ENCODE peak calls at places on chromosomes 2 and 18, in four cellular contexts. V is HCT116, X is H1, P is SK-N-SH. Z is an unnamed sample.

GRCh38 chr2:11101430-11101829 is 53.8 kb upstream of the SLC66A3 start:
- DNase-seq in P (no peak), V (no peak), X (no peak), Z (no peak)

GRCh38 chr2:224584768-224585204 is 377 bp downstream of the CUL3 start:
- DNase-seq in X (no peak), P (peak), V (no peak), Z (peak)

GRCh38 chr18:2847341-2848144 is 737 bp downstream of the EMILIN2 start:
- DNase-seq in V (no peak), X (no peak), P (peak), Z (peak)

GRCh38 chr2:238869293-238870124 is 21.6 kb downstream of the TWIST2 start:
- DNase-seq in V (no peak), P (no peak), X (no peak), Z (peak)

GRCh38 chr2:126720031-126720368 is 64.0 kb downstream of the GYPC start:
- DNase-seq in V (no peak), X (no peak), P (no peak), Z (no peak)

GRCh38 chr2:40540026-40540425 is 88.1 kb upstream of the SLC8A1 start:
- DNase-seq in V (no peak), X (no peak), P (no peak), Z (no peak)

GRCh38 chr2:201049455-201049854 is 22.0 kb downstream of the HYCC2 start:
- DNase-seq in X (no peak), P (no peak), V (no peak), Z (no peak)

GRCh38 chr18:47968721-47969120 is 38.3 kb upstream of the SMAD2 start:
- DNase-seq in P (no peak), X (no peak), V (no peak), Z (no peak)

GRCh38 chr2:167140767-167141166 is 252.5 kb downstream of the XIRP2 start:
- DNase-seq in X (peak), P (no peak), V (peak), Z (no peak)

GRCh38 chr2:238496756-238497609 is 70.3 kb downstream of the ASB1 start:
- DNase-seq in V (no peak), P (no peak), X (no peak), Z (no peak)

GRCh38 chr2:9110893-9111569 is 95.6 kb upstream of the ASAP2 start:
- DNase-seq in V (no peak), P (peak), X (peak), Z (peak)

GRCh38 chr2:25899404-25899925 is 21.2 kb upstream of the ASXL2 start:
- DNase-seq in P (no peak), V (no peak), X (no peak), Z (no peak)

GRCh38 chr2:53422979-53423378 is 344.6 kb upstream of the CHAC2 start:
- DNase-seq in X (peak), V (peak), P (peak), Z (peak)

GRCh38 chr2:144834954-144835633 is 315.2 kb upstream of the ZEB2 start:
- DNase-seq in X (no peak), P (no peak), V (no peak), Z (no peak)

GRCh38 chr2:220209751-220210150 is 582.3 kb downstream of the SLC4A3 start:
- DNase-seq in P (no peak), X (no peak), V (no peak), Z (no peak)

GRCh38 chr18:63286926-63287325 is 32.6 kb downstream of the BCL2 start:
- DNase-seq in P (no peak), X (no peak), V (no peak), Z (no peak)

GRCh38 chr2:134706587-134707329 is 12.0 kb downstream of the TMEM163 start:
- DNase-seq in P (no peak), X (no peak), V (no peak), Z (no peak)

GRCh38 chr2:4246364-4247131 is 543.2 kb downstream of the DCDC2C start:
- DNase-seq in V (no peak), X (peak), P (no peak), Z (no peak)

GRCh38 chr2:152694161-152694661 is 23.1 kb downstream of the PRPF40A start:
- DNase-seq in X (no peak), P (no peak), V (no peak), Z (no peak)

GRCh38 chr2:108363048-108363899 is 14.5 kb upstream of the SULT1C4 start:
- DNase-seq in P (no peak), X (no peak), V (no peak), Z (no peak)

GRCh38 chr18:52394602-52395001 is 54.6 kb downstream of the DCC start:
- DNase-seq in P (no peak), V (no peak), X (no peak), Z (no peak)

GRCh38 chr2:15348028-15348427 is 213.1 kb downstream of the NBAS start:
- DNase-seq in P (no peak), X (no peak), V (no peak), Z (no peak)

GRCh38 chr2:129458451-129458850 is 521.0 kb upstream of the RAB6C start:
- DNase-seq in P (no peak), X (no peak), V (no peak), Z (no peak)

GRCh38 chr2:192148241-192148619 is 46.5 kb downstream of the TMEFF2 start:
- DNase-seq in X (no peak), P (no peak), V (no peak), Z (no peak)

GRCh38 chr2:23434721-23435121 is 49.7 kb downstream of the KLHL29 start:
- DNase-seq in P (no peak), X (no peak), V (no peak), Z (no peak)

DNA sequence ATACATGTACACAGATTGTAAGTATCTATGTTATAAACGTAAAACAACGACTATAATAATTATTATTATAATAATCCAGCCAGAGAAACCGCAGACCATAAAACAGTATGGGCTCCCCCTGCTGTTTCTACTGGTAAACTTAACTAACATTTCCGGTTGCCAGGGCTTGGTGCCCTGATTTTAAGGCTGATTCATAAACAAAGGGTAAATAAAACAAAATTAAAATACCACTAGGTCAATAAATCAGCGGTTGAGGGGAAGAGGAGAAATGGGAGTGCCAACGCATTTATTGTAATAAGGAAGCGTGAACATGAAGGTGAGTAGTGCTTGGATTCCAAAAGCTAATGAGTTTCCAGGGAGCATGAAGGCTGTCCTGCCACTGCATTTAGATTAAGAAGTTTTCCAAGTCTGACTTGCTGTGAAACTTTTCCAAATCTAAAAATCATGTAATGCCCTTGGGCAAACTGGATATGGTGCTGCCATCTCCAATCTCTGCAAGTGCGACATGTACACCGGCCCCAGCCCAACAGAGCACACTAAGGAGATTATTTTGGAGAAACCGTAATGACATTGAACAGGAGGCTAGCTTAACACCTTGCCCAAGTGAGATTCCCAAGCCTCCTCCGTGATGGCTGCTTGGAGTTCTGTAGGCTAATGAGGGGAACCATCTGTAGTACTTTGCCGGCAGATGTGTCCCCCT is 50.7 kb upstream of the HNRNPA3 start:
- DNase-seq in X (no peak), P (peak), V (no peak), Z (peak)
- TF ChIP-seq JUND in X (no peak), P (no peak), V (no peak), Z (no peak)

DNA sequence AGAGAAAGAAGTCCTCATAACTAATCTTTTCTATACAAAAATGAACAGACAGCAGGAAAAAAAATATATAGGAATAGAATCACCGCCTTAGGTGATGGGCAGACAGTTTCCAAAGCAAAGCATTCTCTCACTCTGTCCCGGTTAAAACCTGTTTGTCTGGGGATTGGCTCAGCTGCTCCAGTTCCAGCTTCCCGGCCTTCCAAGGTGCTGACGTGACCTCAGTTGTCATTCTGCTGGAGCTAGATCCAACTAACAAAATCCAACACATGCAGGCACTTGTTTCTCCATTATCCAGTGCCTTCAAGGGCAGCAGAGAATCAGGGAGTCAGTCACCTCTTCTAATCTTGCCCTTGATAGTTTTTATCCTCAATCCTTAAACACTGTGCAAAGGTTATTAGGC is 52.8 kb downstream of the IKZF2 start:
- DNase-seq in V (no peak), X (no peak), P (no peak), Z (peak)
- TF ChIP-seq JUND in V (no peak), X (no peak), P (no peak), Z (no peak)

GRCh38 chr18:23897733-23898132 is 116.8 kb upstream of the TTC39C start:
- DNase-seq in V (no peak), X (no peak), P (no peak), Z (no peak)

GRCh38 chr18:23897293-23897692 is 117.3 kb upstream of the TTC39C start:
- DNase-seq in P (no peak), X (no peak), V (no peak), Z (no peak)

GRCh38 chr18:23903971-23904370 is 110.6 kb upstream of the TTC39C start:
- DNase-seq in X (no peak), P (no peak), V (no peak), Z (no peak)

GRCh38 chr18:23902396-23902795 is 112.2 kb upstream of the TTC39C start:
- DNase-seq in P (no peak), X (no peak), V (no peak), Z (no peak)

GRCh38 chr18:23900979-23901378 is 113.6 kb upstream of the TTC39C start:
- DNase-seq in X (no peak), P (no peak), V (no peak), Z (no peak)
- TF ChIP-seq JUND in X (no peak), P (no peak), V (no peak), Z (no peak)

GRCh38 chr18:78073275-78073674 is 823.6 kb downstream of the GALR1 start:
- DNase-seq in X (no peak), V (no peak), P (no peak), Z (peak)

GRCh38 chr18:78069784-78070664 is 820.4 kb downstream of the GALR1 start:
- DNase-seq in P (no peak), X (no peak), V (no peak), Z (no peak)

GRCh38 chr18:78080081-78080480 is 830.4 kb downstream of the GALR1 start:
- DNase-seq in V (no peak), P (no peak), X (no peak), Z (no peak)

GRCh38 chr18:78071146-78071710 is 821.6 kb downstream of the GALR1 start:
- DNase-seq in P (no peak), V (no peak), X (no peak), Z (no peak)

DNA sequence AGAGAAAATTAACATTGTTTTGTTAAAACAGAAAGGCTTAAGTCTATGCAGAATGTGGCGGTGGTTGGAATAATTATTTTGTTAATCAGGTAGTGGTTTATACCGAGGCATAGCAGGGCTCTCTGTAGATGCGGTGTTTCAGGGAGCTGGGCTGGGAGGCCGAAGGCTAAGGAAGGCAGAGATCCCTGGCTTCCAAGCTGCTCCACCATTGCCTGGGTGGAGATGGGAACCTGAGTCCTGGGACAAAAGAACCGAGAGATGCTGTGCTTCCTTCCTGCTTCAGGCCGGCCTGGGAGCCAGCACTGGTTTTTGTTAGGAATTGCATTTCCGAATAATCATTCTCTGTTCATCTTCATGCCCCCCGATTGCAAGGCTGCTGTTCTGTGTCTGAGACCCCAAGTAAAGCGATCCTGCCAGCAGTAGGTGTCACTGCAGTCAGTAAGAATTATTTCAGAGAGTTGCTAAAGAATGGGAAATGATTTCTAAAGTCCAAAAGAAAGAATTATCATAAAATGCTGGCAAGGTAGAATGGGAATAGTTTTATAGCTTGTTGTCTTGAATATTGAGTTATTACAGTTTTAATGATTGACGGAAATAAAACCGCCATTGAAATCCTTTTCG is 824.9 kb downstream of the GALR1 start:
- DNase-seq in V (no peak), P (no peak), X (no peak), Z (no peak)
- TF ChIP-seq JUND in V (no peak), P (no peak), X (no peak), Z (no peak)

DNA sequence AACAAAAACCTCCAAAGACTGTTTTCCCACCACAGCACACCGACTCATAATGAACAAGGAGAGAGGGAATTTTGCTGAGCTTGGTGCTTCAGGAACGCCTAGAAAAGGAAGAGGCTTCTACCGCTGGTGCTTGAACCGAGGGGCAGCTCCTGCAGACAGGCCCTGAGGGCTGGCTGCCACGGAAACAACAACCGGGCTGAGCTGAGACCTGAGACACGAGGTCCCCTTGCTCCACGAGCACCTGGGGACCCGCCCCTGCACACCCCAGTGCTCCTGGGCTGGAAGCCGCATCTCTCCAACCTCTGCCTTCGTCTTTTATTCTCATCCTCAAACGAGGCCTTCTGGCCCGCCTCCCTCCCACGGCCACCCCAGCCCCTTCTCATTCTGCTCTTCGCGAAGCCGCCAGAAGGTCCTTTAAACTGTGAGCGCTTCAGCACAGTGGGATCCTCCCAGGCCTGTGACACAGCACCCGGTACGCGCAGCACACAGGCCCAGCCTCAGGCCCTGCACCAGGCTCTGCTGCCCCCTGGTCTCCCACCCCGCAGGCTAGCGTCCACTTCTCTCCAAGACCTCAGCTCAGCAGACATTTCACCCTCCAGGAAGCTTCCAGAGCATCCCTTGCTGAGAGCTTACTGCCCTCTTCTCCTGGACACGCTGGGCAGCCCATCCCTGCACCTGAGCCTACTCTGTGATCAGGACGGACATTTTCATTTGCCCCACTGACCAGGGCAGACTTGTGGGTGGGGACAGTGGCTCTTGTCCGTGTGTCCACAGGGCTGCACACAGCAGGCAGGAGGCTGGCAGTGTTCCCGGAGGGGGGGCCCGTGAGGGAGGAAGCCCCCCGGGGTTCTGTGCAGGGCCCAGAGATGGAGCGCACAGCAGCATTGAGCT is 149.8 kb downstream of the PXDN start:
- DNase-seq in X (no peak), P (no peak), V (no peak), Z (no peak)
- TF ChIP-seq JUND in X (no peak), P (no peak), V (no peak), Z (no peak)